ENCODE peak calls at places on chromosomes 13 and 19, in five cellular contexts. S, M, P, J and V are unnamed samples.

GRCh38 chr13:84870190-84870589 is 929.0 kb downstream of the SLITRK6 start:
- DNase-seq in S (no peak), M (no peak), P (peak), J (no peak), V (no peak)

GRCh38 chr13:95155093-95155492 is 146.2 kb downstream of the ABCC4 start:
- DNase-seq in S (no peak), M (peak), P (no peak), J (no peak), V (no peak)

GRCh38 chr19:31257025-31257424 is 92.2 kb downstream of the TSHZ3 start:
- DNase-seq in S (peak), M (no peak), P (no peak), J (no peak), V (no peak)

GRCh38 chr19:11131471-11131870 is 24.1 kb downstream of the SPC24 start:
- DNase-seq in S (peak), M (no peak), P (no peak), J (no peak), V (no peak)

GRCh38 chr13:99384468-99384867 is 77.3 kb upstream of the GPR183 start:
- DNase-seq in S (no peak), M (no peak), P (no peak), J (no peak), V (no peak)

GRCh38 chr13:92390217-92390616 is 836.4 kb upstream of the GPC6 start:
- DNase-seq in S (no peak), M (no peak), P (no peak), J (no peak), V (no peak)

GRCh38 chr19:4206818-4207484 is 22.4 kb upstream of the EBI3 start:
- DNase-seq in S (peak), M (peak), P (peak), J (no peak), V (no peak)

GRCh38 chr13:94546071-94546839 is 49.7 kb downstream of the TGDS start:
- DNase-seq in S (no peak), M (no peak), P (no peak), J (no peak), V (no peak)

GRCh38 chr19:4439243-4439642 is 18.4 kb downstream of the UBXN6 start:
- DNase-seq in S (no peak), M (no peak), P (no peak), J (no peak), V (no peak)

GRCh38 chr13:100808848-100809247 is 134.3 kb upstream of the TMTC4 start:
- DNase-seq in S (no peak), M (no peak), P (no peak), J (no peak), V (no peak)

GRCh38 chr13:59363950-59364349 is 799.8 kb downstream of the DIAPH3 start:
- DNase-seq in S (peak), M (no peak), P (no peak), J (no peak), V (no peak)

GRCh38 chr19:18156841-18157464 is 4.0 kb downstream of the PIK3R2 start:
- DNase-seq in S (peak), M (peak), P (peak), J (peak), V (no peak)

DNA sequence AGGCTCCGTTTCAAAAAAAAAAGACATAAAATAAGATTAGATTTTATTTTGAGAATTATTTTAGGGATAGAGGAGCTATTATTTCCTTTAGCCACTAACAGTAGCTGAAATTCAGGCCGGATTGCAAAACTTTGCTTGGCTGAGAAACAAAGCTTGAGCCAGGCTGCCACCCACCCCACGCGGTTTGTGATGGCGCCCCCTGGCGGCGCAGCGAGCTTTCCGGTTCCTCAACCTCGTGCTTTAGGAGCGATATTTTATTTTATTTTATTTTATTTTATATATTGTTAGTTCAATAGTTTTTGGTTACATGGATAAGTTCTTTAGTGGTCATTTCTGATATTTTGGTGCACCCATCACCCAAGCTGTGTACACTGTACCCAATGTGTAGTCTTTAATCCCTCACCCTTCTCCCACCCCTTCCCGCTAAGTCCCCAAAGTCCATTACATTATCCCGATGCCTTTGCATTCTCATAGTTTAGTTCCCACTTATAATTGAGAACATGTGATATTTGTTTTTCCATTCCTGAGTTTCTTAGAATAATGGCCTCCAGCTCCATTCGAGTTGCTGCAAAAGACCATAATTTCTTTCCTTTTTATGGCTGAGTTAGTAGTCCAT is 19.8 kb upstream of the CEACAM4 start:
- DNase-seq in S (no peak), M (peak), P (peak), J (peak), V (no peak)
- TF ChIP-seq CTCF in S (peak), M (peak), P (peak), J (peak), V (peak)

DNA sequence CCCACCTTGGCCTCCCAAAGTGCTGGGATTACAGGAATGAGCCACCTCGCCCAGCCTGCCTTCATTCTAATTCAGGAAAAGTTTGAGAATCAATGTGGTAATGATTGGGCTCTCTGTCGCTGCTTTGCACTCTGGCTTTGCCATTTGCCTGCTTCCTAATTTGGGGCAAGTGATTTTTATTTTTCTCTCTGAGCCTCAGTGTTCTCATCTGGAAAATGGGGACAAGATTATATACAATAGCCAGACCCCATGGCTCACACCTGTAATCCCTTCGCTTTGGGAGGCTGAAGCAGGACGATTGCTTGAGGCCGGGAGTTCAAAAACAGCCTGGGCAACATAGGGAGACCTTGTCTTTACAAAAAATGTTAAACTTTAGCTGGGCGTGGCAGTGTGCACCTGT is 3.8 kb downstream of the RYR1 start:
- DNase-seq in S (no peak), M (no peak), P (no peak), J (no peak), V (no peak)
- TF ChIP-seq CTCF in S (no peak), M (no peak), P (no peak), J (no peak), V (no peak)

GRCh38 chr13:33435207-33435606 is 149.7 kb upstream of the STARD13 start:
- DNase-seq in S (no peak), M (no peak), P (no peak), J (no peak), V (no peak)

GRCh38 chr13:33445024-33445423 is 159.5 kb upstream of the STARD13 start:
- DNase-seq in S (no peak), M (no peak), P (no peak), J (no peak), V (no peak)

GRCh38 chr13:33446821-33447481 is 161.4 kb upstream of the STARD13 start:
- DNase-seq in S (no peak), M (no peak), P (no peak), J (no peak), V (no peak)

GRCh38 chr13:33445476-33445875 is 159.9 kb upstream of the STARD13 start:
- DNase-seq in S (no peak), M (no peak), P (no peak), J (no peak), V (no peak)

DNA sequence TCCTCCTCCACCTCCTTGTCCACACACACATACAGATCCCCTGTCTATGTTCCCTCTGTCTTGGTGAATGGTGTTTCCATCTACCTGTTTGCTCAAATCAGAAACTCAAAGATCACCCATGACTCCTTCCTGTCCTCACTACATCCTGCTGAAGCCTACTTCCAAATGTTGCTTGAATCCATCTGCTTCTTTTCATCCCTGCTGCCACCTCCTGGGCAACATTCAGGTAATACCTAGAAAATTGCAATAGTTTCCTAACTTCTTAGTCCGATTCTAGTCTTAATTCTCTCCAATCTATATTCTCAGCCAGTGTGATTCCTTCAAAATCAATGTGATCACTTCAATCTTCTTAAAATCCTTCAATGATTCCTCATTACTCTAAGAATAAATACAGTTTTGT is 155.5 kb upstream of the STARD13 start:
- DNase-seq in S (peak), M (peak), P (peak), J (no peak), V (no peak)
- TF ChIP-seq CTCF in S (peak), M (peak), P (peak), J (no peak), V (no peak)

DNA sequence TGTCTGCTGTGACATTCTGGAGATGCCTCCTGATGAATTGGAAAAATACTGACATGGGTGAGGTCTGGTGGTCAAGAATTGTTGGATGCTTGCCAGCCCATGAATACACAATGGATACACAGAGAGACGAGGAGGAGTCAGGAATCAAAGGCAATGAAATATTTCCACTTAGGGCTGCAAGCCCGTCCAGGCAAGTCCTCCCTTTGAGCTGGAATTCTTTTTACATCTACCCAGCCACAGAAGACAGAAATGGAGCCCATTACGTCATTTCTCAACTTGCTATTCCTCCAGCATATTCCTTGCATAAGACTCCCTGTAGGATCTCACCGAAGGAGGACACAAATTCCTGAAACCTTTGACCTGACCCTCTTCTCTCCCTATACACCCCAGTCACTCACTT is 15.7 kb upstream of the IGFL4 start:
- DNase-seq in S (no peak), M (no peak), P (no peak), J (no peak), V (no peak)
- TF ChIP-seq CTCF in S (no peak), M (no peak), P (no peak), J (no peak), V (no peak)

GRCh38 chr13:114112826-114113322 is 19.5 kb downstream of the RASA3 start:
- DNase-seq in S (peak), M (no peak), P (no peak), J (no peak), V (peak)

GRCh38 chr13:114115796-114116195 is 16.6 kb downstream of the RASA3 start:
- DNase-seq in S (no peak), M (no peak), P (no peak), J (no peak), V (peak)

GRCh38 chr13:114113961-114114360 is 18.5 kb downstream of the RASA3 start:
- DNase-seq in S (no peak), M (no peak), P (no peak), J (no peak), V (peak)

GRCh38 chr13:114116734-114117133 is 15.7 kb downstream of the RASA3 start:
- DNase-seq in S (no peak), M (no peak), P (no peak), J (no peak), V (no peak)

GRCh38 chr13:114115191-114115671 is 17.2 kb downstream of the RASA3 start:
- DNase-seq in S (peak), M (peak), P (peak), J (no peak), V (peak)
- TF ChIP-seq CTCF in S (peak), M (peak), P (peak), J (no peak), V (no peak)

DNA sequence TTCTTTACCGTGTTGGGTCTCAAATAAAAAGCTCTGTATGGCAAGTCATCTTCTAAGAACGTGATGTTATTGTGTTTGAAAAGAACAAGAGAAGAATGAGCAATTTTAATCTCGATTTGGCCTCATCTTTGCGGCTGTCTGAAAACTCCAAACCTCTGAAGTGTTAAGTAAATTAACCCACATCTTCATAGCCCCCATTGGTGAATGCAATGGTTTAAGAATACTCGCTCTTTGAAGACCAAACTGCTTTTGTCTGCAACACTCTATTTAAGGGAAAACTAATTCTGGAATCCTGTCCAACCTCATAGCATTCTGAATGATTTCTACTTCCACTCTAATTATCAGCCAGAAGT is 56.9 kb upstream of the SCEL start:
- DNase-seq in S (no peak), M (no peak), P (no peak), J (no peak), V (no peak)
- TF ChIP-seq CTCF in S (no peak), M (no peak), P (no peak), J (peak), V (peak)

GRCh38 chr19:50155520-50156109 is 7.5 kb downstream of the IZUMO2 start:
- DNase-seq in S (no peak), M (no peak), P (no peak), J (no peak), V (no peak)
- TF ChIP-seq CTCF in S (no peak), M (no peak), P (no peak), J (no peak), V (no peak)

GRCh38 chr19:42273407-42274064 is 4.5 kb downstream of the CIC start:
- DNase-seq in S (no peak), M (no peak), P (no peak), J (no peak), V (no peak)
- TF ChIP-seq CTCF in S (no peak), M (no peak), P (no peak), J (no peak), V (no peak)

GRCh38 chr19:42313840-42314755 is 989 bp downstream of the TMEM145 start:
- DNase-seq in S (no peak), M (no peak), P (no peak), J (no peak), V (no peak)
- TF ChIP-seq CTCF in S (no peak), M (no peak), P (no peak), J (no peak), V (no peak)

GRCh38 chr19:8319807-8320520 is 1.2 kb downstream of the NDUFA7 start:
- DNase-seq in S (no peak), M (no peak), P (no peak), J (no peak), V (no peak)

GRCh38 chr19:8322638-8322997 is 1.3 kb downstream of the RPS28 start:
- DNase-seq in S (no peak), M (no peak), P (no peak), J (no peak), V (no peak)

GRCh38 chr19:8320564-8321066 is 560 bp downstream of the NDUFA7 start:
- DNase-seq in S (peak), M (no peak), P (no peak), J (no peak), V (no peak)

GRCh38 chr19:8321760-8322637 is 703 bp downstream of the RPS28 start:
- DNase-seq in S (peak), M (no peak), P (no peak), J (no peak), V (no peak)

GRCh38 chr19:8321067-8321759 is at the start of the genes NDUFA7 and RPS28:
- DNase-seq in S (peak), M (peak), P (peak), J (peak), V (peak)
- TF ChIP-seq CTCF in S (peak), M (peak), P (no peak), J (peak), V (no peak)